ENCODE peak calls at places on chromosomes 2 and 18, in six cellular contexts. F, Y, B, D, Z and S are unnamed samples.

GRCh38 chr2:28300921-28301341 is 91.7 kb upstream of the FOSL2 start:
- DNase-seq in B (no peak), D (no peak), Y (no peak), Z (peak), F (no peak), S (no peak)

GRCh38 chr2:160257015-160257741 is 57.1 kb upstream of the ITGB6 start:
- DNase-seq in F (no peak), D (no peak), Y (no peak), Z (no peak), B (no peak), S (no peak)

GRCh38 chr2:48229063-48229462 is 300.9 kb upstream of the STON1 start:
- DNase-seq in Z (no peak), B (no peak), Y (no peak), D (no peak), F (no peak), S (no peak)

GRCh38 chr2:164717000-164717597 is 95.8 kb upstream of the GRB14 start:
- DNase-seq in D (no peak), Y (no peak), F (no peak), B (no peak), Z (peak), S (no peak)

GRCh38 chr2:69559696-69560482 is 83.7 kb downstream of the AAK1 start:
- DNase-seq in Z (peak), F (no peak), B (peak), D (no peak), Y (no peak), S (no peak)

GRCh38 chr2:79219383-79219988 is 59.9 kb upstream of the REG3A start:
- DNase-seq in B (peak), F (peak), Y (no peak), D (no peak), Z (peak), S (peak)

GRCh38 chr2:1049691-1050090 is 99.0 kb downstream of the SNTG2 start:
- DNase-seq in D (no peak), Z (peak), F (no peak), B (no peak), Y (no peak), S (no peak)

GRCh38 chr2:119744335-119744939 is 15.3 kb upstream of the PTPN4 start:
- DNase-seq in D (no peak), Y (no peak), Z (peak), B (no peak), F (no peak), S (peak)

GRCh38 chr2:70400539-70400938 is 98.7 kb upstream of the FAM136A start:
- DNase-seq in Y (no peak), B (no peak), D (no peak), Z (no peak), F (no peak), S (no peak)

GRCh38 chr2:55604027-55604565 is 13.3 kb downstream of the PPP4R3B start:
- DNase-seq in D (no peak), Y (no peak), B (no peak), F (no peak), Z (no peak), S (no peak)

GRCh38 chr18:10274327-10274726 is 180.1 kb upstream of the APCDD1 start:
- DNase-seq in D (no peak), Y (no peak), B (no peak), Z (peak), F (no peak), S (no peak)

GRCh38 chr2:143205106-143205764 is 76.0 kb downstream of the ARHGAP15 start:
- DNase-seq in B (no peak), D (no peak), Z (no peak), F (no peak), Y (no peak), S (no peak)

GRCh38 chr2:119476301-119477117 is 44.9 kb downstream of the TMEM37 start:
- DNase-seq in D (no peak), Y (no peak), F (peak), B (peak), Z (peak), S (peak)

GRCh38 chr18:55593888-55594287 is 5.9 kb upstream of the TCF4 start:
- DNase-seq in Z (peak), D (no peak), B (no peak), Y (no peak), F (no peak), S (no peak)

GRCh38 chr2:3456125-3456524 is 63.2 kb downstream of the ADI1 start:
- DNase-seq in D (no peak), B (no peak), Z (no peak), F (no peak), Y (no peak), S (no peak)

GRCh38 chr2:241000831-241001321 is 2.5 kb downstream of the SNED1 start:
- DNase-seq in Y (peak), Z (no peak), D (no peak), F (peak), B (peak), S (peak)

GRCh38 chr2:145161656-145162055 is 641.7 kb upstream of the ZEB2 start:
- DNase-seq in Y (no peak), F (no peak), Z (no peak), D (no peak), B (no peak), S (no peak)

GRCh38 chr2:117980783-117981676 is 32.8 kb downstream of the CCDC93 start:
- DNase-seq in Z (peak), B (no peak), D (no peak), F (no peak), Y (no peak), S (no peak)

GRCh38 chr2:824954-825353 is 125.7 kb upstream of the SNTG2 start:
- DNase-seq in B (no peak), F (no peak), Y (no peak), Z (no peak), D (no peak), S (no peak)

GRCh38 chr2:9652898-9653479 is 22.2 kb upstream of the YWHAQ start:
- DNase-seq in Y (no peak), F (no peak), Z (no peak), B (no peak), D (no peak), S (no peak)

GRCh38 chr2:207499114-207499513 is 30.6 kb upstream of the CREB1 start:
- DNase-seq in Y (no peak), F (no peak), B (no peak), D (no peak), Z (no peak), S (no peak)

GRCh38 chr2:128452536-128453530 is 134.2 kb upstream of the HS6ST1 start:
- DNase-seq in B (peak), D (no peak), Z (no peak), Y (no peak), F (no peak), S (peak)

GRCh38 chr18:54767094-54767493 is 61.2 kb upstream of the RAB27B start:
- DNase-seq in Y (no peak), Z (no peak), B (no peak), F (no peak), D (no peak), S (peak)

GRCh38 chr2:207107551-207107950 is 58.2 kb downstream of the KLF7 start:
- DNase-seq in B (no peak), Y (peak), D (no peak), F (no peak), Z (no peak), S (no peak)

GRCh38 chr2:15720561-15721307 is 129.1 kb downstream of the DDX1 start:
- DNase-seq in D (no peak), F (no peak), B (peak), Y (no peak), Z (no peak), S (no peak)

GRCh38 chr2:40168546-40168945 is 283.3 kb downstream of the SLC8A1 start:
- DNase-seq in B (no peak), Z (no peak), Y (no peak), D (no peak), F (no peak), S (no peak)

GRCh38 chr2:194464964-194465638 is 1191.9 kb upstream of the SLC39A10 start:
- DNase-seq in B (no peak), Y (no peak), Z (no peak), F (no peak), D (no peak), S (no peak)

GRCh38 chr2:20423376-20423775 is 23.5 kb upstream of the RHOB start:
- DNase-seq in Y (no peak), Z (no peak), D (no peak), F (no peak), B (no peak), S (no peak)

GRCh38 chr18:9629709-9630108 is 15.3 kb upstream of the PPP4R1 start:
- DNase-seq in Y (no peak), B (no peak), F (no peak), Z (peak), D (no peak), S (no peak)

GRCh38 chr2:174711206-174711605 is 53.1 kb downstream of the CHRNA1 start:
- DNase-seq in Z (no peak), D (no peak), F (no peak), B (no peak), Y (no peak), S (no peak)

GRCh38 chr2:203407496-203407895 is 79.3 kb downstream of the ABI2 start:
- DNase-seq in B (no peak), Y (no peak), D (no peak), Z (no peak), F (no peak), S (no peak)